ENCODE peak calls at places on chromosomes 13 and 19, in seven cellular contexts. I is heart left ventricle, H is mammary epithelial cell, R is tibial nerve, C is hepatocyte, U is esophagus squamous epithelium, B is upper lobe of right lung. D is an unnamed sample. For H3K27me3, the result is how much of the 10 kb centered on the place peaks cover.

GRCh38 chr13:110676511-110677204 is 29.3 kb downstream of the CARS2 start:
- DNase-seq in I (peak), H (no peak), R (no peak), C (no peak), U (no peak), B (no peak), D (no peak)

GRCh38 chr19:35268546-35269424 is at the start of gene USF2:
- DNase-seq in I (peak), H (peak), R (peak), C (peak), U (no peak), B (peak), D (no peak)

GRCh38 chr13:60463787-60464186 is 66.8 kb downstream of the TDRD3 start:
- DNase-seq in I (no peak), H (no peak), R (no peak), C (no peak), U (no peak), B (no peak), D (no peak)

GRCh38 chr13:25232937-25233515 is 54.3 kb downstream of the MTMR6 start:
- DNase-seq in I (no peak), H (peak), R (no peak), C (peak), U (no peak), B (no peak), D (peak)

GRCh38 chr19:1063030-1063908 is 3.7 kb upstream of the ARHGAP45 start:
- DNase-seq in I (no peak), H (no peak), R (no peak), C (no peak), U (no peak), B (peak), D (no peak)

GRCh38 chr13:107960301-107960700 is 255.0 kb downstream of the LIG4 start:
- DNase-seq in I (no peak), H (no peak), R (no peak), C (no peak), U (no peak), B (no peak), D (no peak)

GRCh38 chr13:30789360-30789862 is 54.1 kb downstream of the ALOX5AP start:
- DNase-seq in I (no peak), H (no peak), R (no peak), C (no peak), U (no peak), B (no peak), D (no peak)

GRCh38 chr13:25886438-25887214 is 165.2 kb downstream of the SHISA2 start:
- DNase-seq in I (no peak), H (peak), R (no peak), C (peak), U (no peak), B (no peak), D (peak)

GRCh38 chr19:10085641-10086031 is 481 bp upstream of the SHFL start:
- DNase-seq in I (no peak), H (no peak), R (no peak), C (no peak), U (no peak), B (no peak), D (no peak)

DNA sequence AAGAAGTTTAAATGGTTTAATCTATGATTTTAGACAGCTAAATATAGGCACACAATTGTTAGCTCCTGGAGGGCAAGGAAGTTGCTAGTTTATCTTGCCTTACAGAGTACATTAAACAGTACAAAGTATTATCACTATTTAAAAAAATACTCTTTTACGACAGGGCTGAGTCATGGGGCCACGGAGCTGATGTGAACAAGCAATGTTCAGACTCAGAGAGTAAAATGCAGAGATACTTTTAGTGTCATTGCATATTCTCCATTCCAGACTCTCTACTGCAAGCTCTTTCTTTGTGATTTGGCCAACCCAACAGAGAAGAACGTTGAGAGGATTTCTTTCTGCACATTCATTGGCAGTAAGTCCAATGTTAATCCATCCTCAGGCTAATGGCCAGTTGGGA is 352.4 kb downstream of the SPRY2 start:
- DNase-seq in I (no peak), H (peak), R (no peak), C (peak), U (no peak), B (no peak), D (peak)
- H3K4me3 ChIP-seq in I (no peak), H (no peak), R (no peak), C (no peak), U (no peak), B (no peak), D (no peak)

GRCh38 chr13:23432589-23432988 is 913 bp downstream of the SACS start:
- DNase-seq in I (no peak), H (no peak), R (no peak), C (no peak), U (no peak), B (no peak), D (no peak)
- TF ChIP-seq CTCF in I (no peak), H (no peak), R (no peak), C (no peak), U (no peak), B (no peak), D (no peak)

GRCh38 chr19:40598121-40598917 is 2.9 kb upstream of the LTBP4 start:
- DNase-seq in I (peak), H (peak), R (peak), C (peak), U (no peak), B (peak), D (peak)
- H3K27me3 ChIP-seq in I (under half), H (under half), R (under half), C (under half), U (under half), B (half or more), D (under half)

DNA sequence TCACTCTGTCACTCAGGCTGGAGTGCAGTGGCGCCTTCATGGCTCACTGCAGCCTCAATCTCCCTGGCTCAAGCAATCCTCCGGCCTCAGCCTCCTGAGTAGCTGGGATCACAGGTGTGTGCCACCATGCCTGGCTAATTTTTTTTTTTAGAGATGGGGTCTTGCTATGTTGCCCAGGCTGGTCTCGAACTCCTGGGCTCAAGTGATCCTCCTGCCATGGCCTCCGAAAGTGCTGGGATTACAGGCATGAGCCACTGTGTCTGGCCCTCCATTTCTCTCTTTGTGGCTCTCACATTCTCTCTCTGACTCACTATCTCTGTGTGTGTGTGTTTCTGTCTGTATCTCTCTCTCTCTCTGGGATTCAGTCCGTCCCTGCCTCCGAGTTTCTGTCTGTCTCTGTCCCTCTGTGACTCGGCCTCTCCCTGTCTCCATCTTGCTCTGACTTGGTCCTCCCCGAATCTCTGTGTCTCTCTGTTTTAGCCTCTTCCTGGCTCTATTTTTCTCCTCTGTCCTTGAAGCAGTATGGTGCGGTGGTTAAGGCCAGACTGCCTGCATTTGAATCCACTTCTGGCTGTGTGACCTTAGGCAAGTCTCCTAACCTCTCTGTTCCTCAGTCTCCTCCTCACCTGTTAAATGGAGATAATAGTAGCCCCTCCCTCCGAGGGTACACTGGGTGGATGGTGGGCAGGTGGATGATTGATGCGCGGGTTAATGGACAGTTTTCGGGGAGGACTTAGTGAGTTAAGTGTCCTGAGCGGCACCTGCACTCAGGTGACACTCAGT is 11.0 kb downstream of the MEIS3 start:
- DNase-seq in I (no peak), H (no peak), R (no peak), C (no peak), U (no peak), B (no peak), D (no peak)
- H3K4me3 ChIP-seq in I (no peak), H (no peak), R (no peak), C (no peak), U (no peak), B (no peak), D (no peak)

GRCh38 chr19:18319591-18320135 is 3.2 kb downstream of the LSM4 start:
- DNase-seq in I (no peak), H (no peak), R (no peak), C (peak), U (no peak), B (no peak), D (no peak)

GRCh38 chr19:18322759-18323460 is at the start of gene LSM4:
- DNase-seq in I (peak), H (peak), R (peak), C (peak), U (peak), B (peak), D (peak)

GRCh38 chr19:18320865-18321728 is 1.8 kb downstream of the LSM4 start:
- DNase-seq in I (no peak), H (no peak), R (no peak), C (peak), U (no peak), B (no peak), D (no peak)

GRCh38 chr19:18321729-18322091 is 1.2 kb downstream of the LSM4 start:
- DNase-seq in I (no peak), H (no peak), R (no peak), C (no peak), U (no peak), B (no peak), D (no peak)

DNA sequence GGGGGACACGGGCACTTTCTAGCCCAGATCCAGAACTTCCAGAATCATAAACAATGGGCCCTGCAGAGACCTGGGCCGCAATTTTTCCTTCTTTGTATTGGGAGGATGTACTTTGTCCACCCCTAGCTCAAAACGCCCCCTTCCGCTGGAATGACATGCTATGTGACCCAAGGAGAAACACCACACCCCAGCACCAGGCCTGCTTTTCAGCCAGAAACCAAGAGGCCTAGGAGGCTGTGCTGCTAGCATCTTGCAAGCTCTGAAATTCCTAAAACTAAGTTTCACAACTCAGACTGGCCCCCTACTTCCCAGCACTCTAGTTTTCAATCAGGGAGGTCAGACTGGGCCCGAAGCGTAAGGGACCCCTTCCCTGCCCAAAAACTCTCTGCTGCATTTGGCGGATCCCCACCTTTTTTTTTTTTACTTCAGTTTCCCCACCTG is 538 bp downstream of the LSM4 start:
- DNase-seq in I (no peak), H (no peak), R (no peak), C (peak), U (no peak), B (no peak), D (peak)
- TF ChIP-seq CTCF in I (no peak), H (no peak), R (no peak), C (peak), U (no peak), B (no peak), D (peak)

D was measured in bronchial epithelial cell.